ENCODE peak calls at places on chromosomes 7 and 10, in four cellular contexts. M is spleen, S is aorta, U is fibroblast of lung. R is an unnamed sample.

GRCh38 chr10:59896186-59896585 is 10.2 kb downstream of the CCDC6 start:
- DNase-seq in M (no peak), S (no peak), U (no peak), R (no peak)

GRCh38 chr7:96167424-96167823 is 154.5 kb downstream of the SLC25A13 start:
- DNase-seq in M (no peak), S (no peak), U (no peak), R (no peak)

GRCh38 chr7:85186083-85186520 is 754 bp downstream of the SEMA3D start:
- DNase-seq in M (peak), S (peak), U (peak), R (peak)

GRCh38 chr10:12097791-12098190 is 29.0 kb downstream of the DHTKD1 start:
- DNase-seq in M (no peak), S (no peak), U (peak), R (no peak)

GRCh38 chr7:29413511-29414178 is 150.0 kb upstream of the PRR15 start:
- DNase-seq in M (no peak), S (no peak), U (no peak), R (no peak)

GRCh38 chr7:71566376-71566775 is 434.4 kb downstream of the GALNT17 start:
- DNase-seq in M (no peak), S (no peak), U (no peak), R (no peak)

GRCh38 chr10:28984431-28984830 is 304.4 kb upstream of the LYZL1 start:
- DNase-seq in M (peak), S (peak), U (peak), R (no peak)

GRCh38 chr7:7764515-7765138 is 46.2 kb upstream of the RPA3 start:
- DNase-seq in M (no peak), S (no peak), U (no peak), R (no peak)

GRCh38 chr10:62413652-62414051 is 39.5 kb downstream of the ZNF365 start:
- DNase-seq in M (no peak), S (no peak), U (no peak), R (no peak)

GRCh38 chr7:157483515-157483914 is 146.7 kb downstream of the DNAJB6 start:
- DNase-seq in M (peak), S (peak), U (no peak), R (no peak)

GRCh38 chr7:38229386-38229785 is 44.0 kb downstream of the TARP start:
- DNase-seq in M (no peak), S (no peak), U (peak), R (no peak)

GRCh38 chr7:128732521-128733277 is 6.5 kb upstream of the CALU start:
- DNase-seq in M (no peak), S (no peak), U (no peak), R (no peak)

GRCh38 chr7:31633894-31634494 is 53.0 kb upstream of the PPP1R17 start:
- DNase-seq in M (no peak), S (no peak), U (peak), R (peak)

GRCh38 chr10:2414562-2414961 is 652.8 kb upstream of the PFKP start:
- DNase-seq in M (no peak), S (no peak), U (no peak), R (no peak)

GRCh38 chr10:5976689-5977470 is 463 bp downstream of the IL15RA start:
- DNase-seq in M (peak), S (peak), U (peak), R (peak)

GRCh38 chr7:151796091-151796870 is 80.6 kb downstream of the PRKAG2 start:
- DNase-seq in M (peak), S (peak), U (peak), R (no peak)

GRCh38 chr10:52308251-52309031 is 5.6 kb upstream of the DKK1 start:
- DNase-seq in M (peak), S (peak), U (peak), R (peak)

GRCh38 chr10:32950457-32951109 is 7.4 kb downstream of the ITGB1 start:
- DNase-seq in M (no peak), S (no peak), U (no peak), R (no peak)

GRCh38 chr7:29878081-29878688 is 71.9 kb downstream of the WIPF3 start:
- DNase-seq in M (no peak), S (no peak), U (peak), R (no peak)

GRCh38 chr10:123556736-123557135 is 109.4 kb upstream of the GPR26 start:
- DNase-seq in M (no peak), S (no peak), U (no peak), R (no peak)

GRCh38 chr10:36578306-36578705 is 547.1 kb upstream of the ANKRD30A start:
- DNase-seq in M (no peak), S (no peak), U (peak), R (no peak)

GRCh38 chr10:52949899-52950298 is 177.3 kb upstream of the MBL2 start:
- DNase-seq in M (peak), S (no peak), U (no peak), R (peak)

GRCh38 chr10:63414481-63415260 is 51.1 kb downstream of the JMJD1C start:
- DNase-seq in M (no peak), S (no peak), U (peak), R (no peak)